ENCODE peak calls at places on chromosomes 12 and 14, in four cellular contexts. M is HCT116, F is body of pancreas, P is Right ventricle myocardium superior. B is an unnamed sample.
A peak's percentile ranks its signal among the peaks of the same experiment; 100 is the strongest.

GRCh38 chr14:89504602-89505320 is 87.7 kb upstream of the FOXN3 start:
- ATAC-seq in M (no peak), P (peak; percentile 54), F (no peak), B (no peak)

GRCh38 chr12:32273063-32273521 is 126.3 kb upstream of the FGD4 start:
- ATAC-seq in P (no peak), M (no peak), F (no peak), B (no peak)

GRCh38 chr12:120762093-120762492 is 36.5 kb downstream of the ACADS start:
- ATAC-seq in F (no peak), P (peak; percentile 25), M (no peak), B (no peak)

GRCh38 chr12:66676241-66676640 is 2.6 kb downstream of the GRIP1 start:
- ATAC-seq in M (no peak), P (no peak), F (no peak), B (no peak)

GRCh38 chr12:115078988-115079387 is 395.0 kb upstream of the TBX3 start:
- ATAC-seq in M (no peak), P (no peak), F (no peak), B (no peak)

GRCh38 chr14:70635971-70636595 is 5.6 kb upstream of the TTC9 start:
- ATAC-seq in M (peak; percentile 48), F (no peak), P (no peak), B (no peak)

GRCh38 chr12:63961048-63961447 is 116.5 kb downstream of the SRGAP1 start:
- ATAC-seq in F (no peak), P (no peak), M (no peak), B (no peak)

GRCh38 chr14:99241314-99242035 is 30.5 kb downstream of the BCL11B start:
- ATAC-seq in F (no peak), M (no peak), P (no peak), B (no peak)

GRCh38 chr12:2333516-2333915 is 280.7 kb downstream of the CACNA1C start:
- ATAC-seq in M (no peak), P (no peak), F (no peak), B (no peak)